ENCODE peak calls at places on chromosome 20, in seven cellular contexts. L is iPS-NIHi11; U is cardiac fibroblast; B is stimulated activated CD8-positive, alpha-beta memory T cell treated with anti-CD3 and anti-CD28 coated beads, Interleukin-7, amount 100 ng/mL, for 4 hours; V is caudate nucleus; Z is Calu3; O is activated T-cell treated with anti-CD3 and anti-CD28 coated beads, Interleukin-2, amount 50 U/mL, for 48 hours. G is an unnamed sample.

GRCh38 chr20:2814587-2815051 is at the start of gene C20orf141:
- DNase-seq in V (no peak), L (no peak), B (no peak), O (no peak), U (peak), Z (no peak), G (peak)

GRCh38 chr20:61439251-61439650 is 187.2 kb downstream of the CDH4 start:
- DNase-seq in L (no peak), Z (no peak), V (no peak), U (no peak), B (no peak), O (no peak), G (no peak)

GRCh38 chr20:3760980-3761379 is 6.6 kb downstream of the ADISSP start:
- DNase-seq in L (no peak), V (no peak), Z (no peak), O (no peak), U (no peak), B (no peak), G (no peak)

GRCh38 chr20:16107172-16107870 is 465.9 kb downstream of the KIF16B start:
- DNase-seq in O (no peak), V (no peak), L (peak), Z (no peak), U (no peak), B (no peak), G (no peak)

GRCh38 chr20:63015665-63016361 is 9.0 kb upstream of the BHLHE23 start:
- DNase-seq in B (no peak), Z (no peak), V (no peak), O (no peak), U (no peak), L (no peak), G (no peak)

GRCh38 chr20:1473244-1473635 is 6.6 kb upstream of the NSFL1C start:
- DNase-seq in B (no peak), U (no peak), V (no peak), O (no peak), L (no peak), Z (no peak), G (no peak)

GRCh38 chr20:62735331-62735821 is 26.7 kb downstream of the NTSR1 start:
- DNase-seq in Z (no peak), U (no peak), B (no peak), L (no peak), O (peak), V (no peak), G (no peak)

GRCh38 chr20:19756756-19757486 is 1.1 kb upstream of the RIN2 start:
- DNase-seq in O (no peak), Z (no peak), B (no peak), L (no peak), U (no peak), V (no peak), G (no peak)

GRCh38 chr20:45981261-45981660 is 9.3 kb upstream of the ZNF335 start:
- DNase-seq in U (no peak), B (no peak), L (no peak), V (no peak), O (no peak), Z (no peak), G (no peak)

GRCh38 chr20:63313349-63314014 is 20.5 kb downstream of the COL20A1 start:
- DNase-seq in O (no peak), L (no peak), Z (no peak), V (no peak), U (no peak), B (no peak), G (no peak)

GRCh38 chr20:16477632-16478031 is 95.6 kb downstream of the KIF16B start:
- DNase-seq in B (no peak), O (no peak), L (no peak), V (no peak), U (no peak), Z (no peak), G (no peak)

GRCh38 chr20:11117808-11118528 is 444.2 kb upstream of the JAG1 start:
- DNase-seq in V (no peak), L (no peak), B (no peak), U (peak), Z (peak), O (no peak), G (peak)

GRCh38 chr20:32028647-32029372 is 18.6 kb downstream of the CCM2L start:
- DNase-seq in Z (no peak), L (no peak), V (no peak), O (no peak), U (no peak), B (no peak), G (no peak)

GRCh38 chr20:47125553-47126373 is 230.7 kb downstream of the ZMYND8 start:
- DNase-seq in Z (peak), B (no peak), O (no peak), U (peak), V (no peak), L (no peak), G (peak)

GRCh38 chr20:45087115-45087785 is 13.7 kb downstream of the KCNS1 start:
- DNase-seq in V (no peak), Z (no peak), O (no peak), B (no peak), L (no peak), U (no peak), G (no peak)

GRCh38 chr20:20405619-20406018 is 37.7 kb downstream of the INSM1 start:
- DNase-seq in U (no peak), O (no peak), B (no peak), V (no peak), L (no peak), Z (no peak), G (no peak)

GRCh38 chr20:37920679-37921322 is 17.9 kb downstream of the VSTM2L start:
- DNase-seq in B (no peak), V (no peak), Z (no peak), U (no peak), O (no peak), L (no peak), G (no peak)

GRCh38 chr20:56676001-56676400 is 46.9 kb downstream of the TFAP2C start:
- DNase-seq in B (no peak), V (no peak), Z (no peak), U (no peak), L (no peak), O (no peak), G (no peak)

GRCh38 chr20:40689943-40690835 is 1.2 kb upstream of the MAFB start:
- DNase-seq in L (peak), U (peak), V (peak), O (peak), Z (peak), B (peak), G (peak)

GRCh38 chr20:25720285-25720684 is 23.6 kb upstream of the ZNF337 start:
- DNase-seq in V (no peak), L (no peak), Z (no peak), U (no peak), B (no peak), O (no peak), G (no peak)

GRCh38 chr20:40532103-40532502 is 156.9 kb downstream of the MAFB start:
- DNase-seq in B (no peak), Z (peak), O (peak), L (peak), V (no peak), U (peak), G (no peak)

GRCh38 chr20:63089051-63089907 is 82.5 kb upstream of the BHLHE23 start:
- DNase-seq in B (no peak), O (no peak), V (no peak), Z (peak), L (peak), U (no peak), G (no peak)

GRCh38 chr20:34553366-34553867 is 5.1 kb upstream of the MAP1LC3A start:
- DNase-seq in L (no peak), U (no peak), V (no peak), B (no peak), O (no peak), Z (no peak), G (no peak)

GRCh38 chr20:1437222-1437904 is 29.3 kb downstream of the NSFL1C start:
- DNase-seq in O (peak), L (peak), U (peak), B (peak), V (peak), Z (peak), G (peak)

GRCh38 chr20:34037121-34037520 is 43.4 kb downstream of the RALY start:
- DNase-seq in B (peak), U (peak), V (no peak), Z (no peak), L (peak), O (peak), G (no peak)

GRCh38 chr20:18272451-18272850 is 15.9 kb upstream of the ZNF133 start:
- DNase-seq in U (peak), V (no peak), B (no peak), Z (no peak), O (no peak), L (no peak), G (no peak)

GRCh38 chr20:62305149-62305764 is 2.5 kb downstream of the ADRM1 start:
- DNase-seq in V (no peak), B (no peak), L (no peak), U (peak), O (no peak), Z (peak), G (no peak)

GRCh38 chr20:62935968-62936585 is 1.9 kb upstream of the GID8 start:
- DNase-seq in Z (no peak), U (no peak), B (no peak), O (no peak), V (no peak), L (no peak), G (no peak)

GRCh38 chr20:58712823-58713731 is 20.5 kb downstream of the NPEPL1 start:
- DNase-seq in O (peak), B (no peak), L (no peak), Z (no peak), V (no peak), U (no peak), G (no peak)

GRCh38 chr20:48673485-48673884 is 154.3 kb downstream of the PREX1 start:
- DNase-seq in U (no peak), V (no peak), B (no peak), O (no peak), Z (no peak), L (no peak), G (no peak)

GRCh38 chr20:57671662-57672061 is 38.2 kb downstream of the PMEPA1 start:
- DNase-seq in O (no peak), L (no peak), U (no peak), V (no peak), B (no peak), Z (no peak), G (no peak)

GRCh38 chr20:3818155-3819151 is 1.9 kb upstream of the AP5S1 start:
- DNase-seq in Z (peak), U (peak), B (no peak), V (peak), L (peak), O (no peak), G (no peak)

GRCh38 chr20:63316502-63316921 is 23.5 kb downstream of the COL20A1 start:
- DNase-seq in L (no peak), U (no peak), O (no peak), B (no peak), Z (no peak), V (no peak), G (no peak)

G was measured in keratinocyte.